ENCODE peak calls at places on chromosomes 4 and X, in seven cellular contexts. One of them, this sample, is unnamed.

GRCh38 chr4:154982187-154983047 is 201.3 kb downstream of the RBM46 start:
- DNase-seq in kidney epithelial cell: peak
- DNase-seq in activated naive CD4-positive, alpha-beta T cell treated with anti-CD3 and anti-CD28 coated beads for 36 hours: peak
- DNase-seq in skeletal muscle cell: peak
- DNase-seq in heart right ventricle: peak
- DNase-seq in H7: peak
- DNase-seq in Kasumi-1: peak
- DNase-seq in this sample: peak

GRCh38 chr4:90030953-90031352 is 96.2 kb upstream of the CCSER1 start:
- DNase-seq in activated naive CD4-positive, alpha-beta T cell treated with anti-CD3 and anti-CD28 coated beads for 36 hours: no peak
- DNase-seq in H7: no peak
- DNase-seq in kidney epithelial cell: no peak
- DNase-seq in Kasumi-1: no peak
- DNase-seq in skeletal muscle cell: no peak
- DNase-seq in heart right ventricle: no peak
- DNase-seq in this sample: peak

GRCh38 chr4:147707892-147708672 is 23.8 kb upstream of the ARHGAP10 start:
- DNase-seq in Kasumi-1: peak
- DNase-seq in kidney epithelial cell: no peak
- DNase-seq in heart right ventricle: peak
- DNase-seq in H7: peak
- DNase-seq in activated naive CD4-positive, alpha-beta T cell treated with anti-CD3 and anti-CD28 coated beads for 36 hours: peak
- DNase-seq in skeletal muscle cell: no peak
- DNase-seq in this sample: peak

GRCh38 chr4:128285085-128286023 is 2.3 kb downstream of the PGRMC2 start:
- DNase-seq in H7: no peak
- DNase-seq in skeletal muscle cell: no peak
- DNase-seq in kidney epithelial cell: no peak
- DNase-seq in activated naive CD4-positive, alpha-beta T cell treated with anti-CD3 and anti-CD28 coated beads for 36 hours: no peak
- DNase-seq in Kasumi-1: no peak
- DNase-seq in heart right ventricle: no peak
- DNase-seq in this sample: no peak

GRCh38 chr4:3805731-3806130 is 39.5 kb downstream of the ADRA2C start:
- DNase-seq in H7: no peak
- DNase-seq in activated naive CD4-positive, alpha-beta T cell treated with anti-CD3 and anti-CD28 coated beads for 36 hours: no peak
- DNase-seq in skeletal muscle cell: no peak
- DNase-seq in heart right ventricle: no peak
- DNase-seq in kidney epithelial cell: no peak
- DNase-seq in Kasumi-1: no peak
- DNase-seq in this sample: no peak

GRCh38 chr4:37157403-37158167 is 87.0 kb upstream of the NWD2 start:
- DNase-seq in heart right ventricle: no peak
- DNase-seq in Kasumi-1: no peak
- DNase-seq in activated naive CD4-positive, alpha-beta T cell treated with anti-CD3 and anti-CD28 coated beads for 36 hours: no peak
- DNase-seq in skeletal muscle cell: no peak
- DNase-seq in kidney epithelial cell: no peak
- DNase-seq in H7: no peak
- DNase-seq in this sample: no peak

GRCh38 chrX:69158166-69159040 is 6.8 kb downstream of the PJA1 start:
- DNase-seq in skeletal muscle cell: no peak
- DNase-seq in Kasumi-1: peak
- DNase-seq in heart right ventricle: peak
- DNase-seq in H7: peak
- DNase-seq in kidney epithelial cell: peak
- DNase-seq in activated naive CD4-positive, alpha-beta T cell treated with anti-CD3 and anti-CD28 coated beads for 36 hours: peak
- DNase-seq in this sample: peak

GRCh38 chrX:99795495-99795894 is 614.6 kb downstream of the PCDH19 start:
- DNase-seq in Kasumi-1: peak
- DNase-seq in activated naive CD4-positive, alpha-beta T cell treated with anti-CD3 and anti-CD28 coated beads for 36 hours: no peak
- DNase-seq in heart right ventricle: no peak
- DNase-seq in H7: no peak
- DNase-seq in kidney epithelial cell: no peak
- DNase-seq in skeletal muscle cell: no peak
- DNase-seq in this sample: no peak

GRCh38 chrX:37926700-37927099 is 79.3 kb upstream of the DYNLT3 start:
- DNase-seq in H7: peak
- DNase-seq in Kasumi-1: peak
- DNase-seq in kidney epithelial cell: no peak
- DNase-seq in activated naive CD4-positive, alpha-beta T cell treated with anti-CD3 and anti-CD28 coated beads for 36 hours: no peak
- DNase-seq in skeletal muscle cell: peak
- DNase-seq in heart right ventricle: no peak
- DNase-seq in this sample: peak

GRCh38 chrX:140249122-140249521 is 255.7 kb downstream of the SOX3 start:
- DNase-seq in H7: no peak
- DNase-seq in Kasumi-1: no peak
- DNase-seq in heart right ventricle: no peak
- DNase-seq in activated naive CD4-positive, alpha-beta T cell treated with anti-CD3 and anti-CD28 coated beads for 36 hours: no peak
- DNase-seq in skeletal muscle cell: no peak
- DNase-seq in kidney epithelial cell: no peak
- DNase-seq in this sample: no peak

GRCh38 chrX:55489315-55490009 is at the start of gene USP51:
- DNase-seq in Kasumi-1: peak
- DNase-seq in H7: peak
- DNase-seq in skeletal muscle cell: no peak
- DNase-seq in kidney epithelial cell: no peak
- DNase-seq in heart right ventricle: peak
- DNase-seq in activated naive CD4-positive, alpha-beta T cell treated with anti-CD3 and anti-CD28 coated beads for 36 hours: peak
- DNase-seq in this sample: peak

GRCh38 chrX:104085477-104085876 is 9.4 kb upstream of the TMSB15C start:
- DNase-seq in activated naive CD4-positive, alpha-beta T cell treated with anti-CD3 and anti-CD28 coated beads for 36 hours: no peak
- DNase-seq in Kasumi-1: no peak
- DNase-seq in kidney epithelial cell: no peak
- DNase-seq in H7: no peak
- DNase-seq in skeletal muscle cell: no peak
- DNase-seq in heart right ventricle: no peak
- DNase-seq in this sample: no peak

GRCh38 chrX:63754141-63754859 is 30.7 kb downstream of the ARHGEF9 start:
- DNase-seq in activated naive CD4-positive, alpha-beta T cell treated with anti-CD3 and anti-CD28 coated beads for 36 hours: peak
- DNase-seq in Kasumi-1: peak
- DNase-seq in kidney epithelial cell: no peak
- DNase-seq in heart right ventricle: no peak
- DNase-seq in skeletal muscle cell: no peak
- DNase-seq in H7: no peak
- DNase-seq in this sample: peak

GRCh38 chr4:120007171-120007894 is 59.3 kb downstream of the MAD2L1 start:
- DNase-seq in Kasumi-1: no peak
- DNase-seq in heart right ventricle: no peak
- DNase-seq in activated naive CD4-positive, alpha-beta T cell treated with anti-CD3 and anti-CD28 coated beads for 36 hours: no peak
- DNase-seq in H7: no peak
- DNase-seq in skeletal muscle cell: peak
- DNase-seq in kidney epithelial cell: no peak
- DNase-seq in this sample: peak

GRCh38 chr4:67576538-67576937 is 18.0 kb downstream of the STAP1 start:
- DNase-seq in kidney epithelial cell: no peak
- DNase-seq in Kasumi-1: no peak
- DNase-seq in H7: no peak
- DNase-seq in activated naive CD4-positive, alpha-beta T cell treated with anti-CD3 and anti-CD28 coated beads for 36 hours: no peak
- DNase-seq in heart right ventricle: no peak
- DNase-seq in skeletal muscle cell: no peak
- DNase-seq in this sample: no peak

GRCh38 chr4:180538384-180539052 is 1704.7 kb upstream of the TENM3 start:
- DNase-seq in H7: no peak
- DNase-seq in skeletal muscle cell: no peak
- DNase-seq in heart right ventricle: no peak
- DNase-seq in activated naive CD4-positive, alpha-beta T cell treated with anti-CD3 and anti-CD28 coated beads for 36 hours: no peak
- DNase-seq in Kasumi-1: no peak
- DNase-seq in kidney epithelial cell: no peak
- DNase-seq in this sample: no peak

GRCh38 chrX:9610774-9611392 is 146.0 kb downstream of the TBL1X start:
- DNase-seq in H7: no peak
- DNase-seq in heart right ventricle: no peak
- DNase-seq in Kasumi-1: no peak
- DNase-seq in activated naive CD4-positive, alpha-beta T cell treated with anti-CD3 and anti-CD28 coated beads for 36 hours: no peak
- DNase-seq in kidney epithelial cell: no peak
- DNase-seq in skeletal muscle cell: no peak
- DNase-seq in this sample: peak

GRCh38 chrX:38172596-38172995 is 48.1 kb downstream of the SRPX start:
- DNase-seq in kidney epithelial cell: no peak
- DNase-seq in Kasumi-1: no peak
- DNase-seq in activated naive CD4-positive, alpha-beta T cell treated with anti-CD3 and anti-CD28 coated beads for 36 hours: no peak
- DNase-seq in H7: no peak
- DNase-seq in heart right ventricle: no peak
- DNase-seq in skeletal muscle cell: no peak
- DNase-seq in this sample: peak

GRCh38 chrX:143664302-143664701 is 28.4 kb upstream of the SLITRK4 start:
- DNase-seq in skeletal muscle cell: no peak
- DNase-seq in activated naive CD4-positive, alpha-beta T cell treated with anti-CD3 and anti-CD28 coated beads for 36 hours: no peak
- DNase-seq in kidney epithelial cell: no peak
- DNase-seq in H7: no peak
- DNase-seq in heart right ventricle: no peak
- DNase-seq in Kasumi-1: peak
- DNase-seq in this sample: peak

GRCh38 chr4:73674451-73674919 is 54.2 kb upstream of the RASSF6 start:
- DNase-seq in skeletal muscle cell: no peak
- DNase-seq in kidney epithelial cell: no peak
- DNase-seq in Kasumi-1: no peak
- DNase-seq in H7: no peak
- DNase-seq in heart right ventricle: no peak
- DNase-seq in activated naive CD4-positive, alpha-beta T cell treated with anti-CD3 and anti-CD28 coated beads for 36 hours: no peak
- DNase-seq in this sample: peak

GRCh38 chr4:1851575-1852415 is 4.2 kb downstream of the LETM1 start:
- DNase-seq in activated naive CD4-positive, alpha-beta T cell treated with anti-CD3 and anti-CD28 coated beads for 36 hours: no peak
- DNase-seq in skeletal muscle cell: no peak
- DNase-seq in heart right ventricle: peak
- DNase-seq in H7: peak
- DNase-seq in kidney epithelial cell: no peak
- DNase-seq in Kasumi-1: no peak
- DNase-seq in this sample: peak

GRCh38 chr4:25810815-25811690 is 51.7 kb downstream of the SEL1L3 start:
- DNase-seq in heart right ventricle: no peak
- DNase-seq in activated naive CD4-positive, alpha-beta T cell treated with anti-CD3 and anti-CD28 coated beads for 36 hours: no peak
- DNase-seq in Kasumi-1: no peak
- DNase-seq in H7: no peak
- DNase-seq in kidney epithelial cell: no peak
- DNase-seq in skeletal muscle cell: no peak
- DNase-seq in this sample: peak

GRCh38 chrX:40734956-40735317 is 405 bp downstream of the MED14 start:
- DNase-seq in activated naive CD4-positive, alpha-beta T cell treated with anti-CD3 and anti-CD28 coated beads for 36 hours: peak
- DNase-seq in H7: no peak
- DNase-seq in Kasumi-1: peak
- DNase-seq in skeletal muscle cell: no peak
- DNase-seq in heart right ventricle: peak
- DNase-seq in kidney epithelial cell: no peak
- DNase-seq in this sample: peak

GRCh38 chr4:112145820-112146813 is 863 bp downstream of the FAM241A start:
- DNase-seq in kidney epithelial cell: no peak
- DNase-seq in skeletal muscle cell: no peak
- DNase-seq in Kasumi-1: peak
- DNase-seq in H7: no peak
- DNase-seq in activated naive CD4-positive, alpha-beta T cell treated with anti-CD3 and anti-CD28 coated beads for 36 hours: peak
- DNase-seq in heart right ventricle: peak
- DNase-seq in this sample: peak

GRCh38 chr4:148444296-148445070 is 2.3 kb upstream of the NR3C2 start:
- DNase-seq in skeletal muscle cell: no peak
- DNase-seq in H7: peak
- DNase-seq in activated naive CD4-positive, alpha-beta T cell treated with anti-CD3 and anti-CD28 coated beads for 36 hours: peak
- DNase-seq in kidney epithelial cell: no peak
- DNase-seq in Kasumi-1: peak
- DNase-seq in heart right ventricle: peak
- DNase-seq in this sample: no peak

GRCh38 chr4:65383589-65384305 is 286.5 kb downstream of the EPHA5 start:
- DNase-seq in H7: no peak
- DNase-seq in kidney epithelial cell: no peak
- DNase-seq in heart right ventricle: no peak
- DNase-seq in Kasumi-1: no peak
- DNase-seq in skeletal muscle cell: no peak
- DNase-seq in activated naive CD4-positive, alpha-beta T cell treated with anti-CD3 and anti-CD28 coated beads for 36 hours: no peak
- DNase-seq in this sample: peak

GRCh38 chrX:151711787-151712186 is 4.0 kb upstream of the FATE1 start:
- DNase-seq in Kasumi-1: no peak
- DNase-seq in heart right ventricle: peak
- DNase-seq in kidney epithelial cell: no peak
- DNase-seq in skeletal muscle cell: no peak
- DNase-seq in H7: no peak
- DNase-seq in activated naive CD4-positive, alpha-beta T cell treated with anti-CD3 and anti-CD28 coated beads for 36 hours: no peak
- DNase-seq in this sample: no peak

GRCh38 chr4:40562681-40563080 is 67.0 kb downstream of the RBM47 start:
- DNase-seq in skeletal muscle cell: no peak
- DNase-seq in H7: no peak
- DNase-seq in heart right ventricle: no peak
- DNase-seq in activated naive CD4-positive, alpha-beta T cell treated with anti-CD3 and anti-CD28 coated beads for 36 hours: no peak
- DNase-seq in kidney epithelial cell: no peak
- DNase-seq in Kasumi-1: no peak
- DNase-seq in this sample: peak

GRCh38 chr4:38612996-38613395 is 51.0 kb upstream of the KLF3 start:
- DNase-seq in kidney epithelial cell: no peak
- DNase-seq in Kasumi-1: no peak
- DNase-seq in H7: no peak
- DNase-seq in heart right ventricle: no peak
- DNase-seq in skeletal muscle cell: no peak
- DNase-seq in activated naive CD4-positive, alpha-beta T cell treated with anti-CD3 and anti-CD28 coated beads for 36 hours: no peak
- DNase-seq in this sample: no peak

GRCh38 chr4:81631958-81632439 is 160.3 kb upstream of the RASGEF1B start:
- DNase-seq in kidney epithelial cell: peak
- DNase-seq in heart right ventricle: no peak
- DNase-seq in Kasumi-1: no peak
- DNase-seq in skeletal muscle cell: peak
- DNase-seq in H7: no peak
- DNase-seq in activated naive CD4-positive, alpha-beta T cell treated with anti-CD3 and anti-CD28 coated beads for 36 hours: no peak
- DNase-seq in this sample: peak

GRCh38 chr4:108738307-108738706 is 24.5 kb downstream of the ETNPPL start:
- DNase-seq in activated naive CD4-positive, alpha-beta T cell treated with anti-CD3 and anti-CD28 coated beads for 36 hours: no peak
- DNase-seq in heart right ventricle: no peak
- DNase-seq in skeletal muscle cell: peak
- DNase-seq in Kasumi-1: no peak
- DNase-seq in kidney epithelial cell: no peak
- DNase-seq in H7: no peak
- DNase-seq in this sample: peak

GRCh38 chrX:101759000-101759399 is 99.3 kb upstream of the ARMCX2 start:
- DNase-seq in activated naive CD4-positive, alpha-beta T cell treated with anti-CD3 and anti-CD28 coated beads for 36 hours: peak
- DNase-seq in H7: peak
- DNase-seq in heart right ventricle: peak
- DNase-seq in kidney epithelial cell: no peak
- DNase-seq in Kasumi-1: peak
- DNase-seq in skeletal muscle cell: no peak
- DNase-seq in this sample: peak

GRCh38 chrX:119272882-119273806 is 37.1 kb downstream of the PGRMC1 start:
- DNase-seq in kidney epithelial cell: peak
- DNase-seq in activated naive CD4-positive, alpha-beta T cell treated with anti-CD3 and anti-CD28 coated beads for 36 hours: peak
- DNase-seq in H7: peak
- DNase-seq in heart right ventricle: peak
- DNase-seq in skeletal muscle cell: no peak
- DNase-seq in Kasumi-1: no peak
- DNase-seq in this sample: no peak

GRCh38 chrX:630007-630921 is at the start of gene SHOX:
- DNase-seq in skeletal muscle cell: no peak
- DNase-seq in kidney epithelial cell: no peak
- DNase-seq in Kasumi-1: no peak
- DNase-seq in heart right ventricle: no peak
- DNase-seq in activated naive CD4-positive, alpha-beta T cell treated with anti-CD3 and anti-CD28 coated beads for 36 hours: no peak
- DNase-seq in H7: peak
- DNase-seq in this sample: no peak

GRCh38 chrX:74422576-74423288 is 1.4 kb downstream of the SLC16A2 start:
- DNase-seq in activated naive CD4-positive, alpha-beta T cell treated with anti-CD3 and anti-CD28 coated beads for 36 hours: peak
- DNase-seq in kidney epithelial cell: no peak
- DNase-seq in skeletal muscle cell: no peak
- DNase-seq in H7: peak
- DNase-seq in heart right ventricle: peak
- DNase-seq in Kasumi-1: peak
- DNase-seq in this sample: peak

GRCh38 chr4:37892641-37893040 is 1.8 kb downstream of the TBC1D1 start:
- DNase-seq in kidney epithelial cell: no peak
- DNase-seq in H7: no peak
- DNase-seq in Kasumi-1: peak
- DNase-seq in skeletal muscle cell: no peak
- DNase-seq in activated naive CD4-positive, alpha-beta T cell treated with anti-CD3 and anti-CD28 coated beads for 36 hours: peak
- DNase-seq in heart right ventricle: no peak
- DNase-seq in this sample: no peak

GRCh38 chr4:7411896-7412585 is 22.7 kb downstream of the PSAPL1 start:
- DNase-seq in kidney epithelial cell: no peak
- DNase-seq in heart right ventricle: no peak
- DNase-seq in Kasumi-1: no peak
- DNase-seq in H7: peak
- DNase-seq in skeletal muscle cell: no peak
- DNase-seq in activated naive CD4-positive, alpha-beta T cell treated with anti-CD3 and anti-CD28 coated beads for 36 hours: no peak
- DNase-seq in this sample: no peak

GRCh38 chr4:139085141-139085540 is 69.6 kb downstream of the NOCT start:
- DNase-seq in kidney epithelial cell: no peak
- DNase-seq in skeletal muscle cell: no peak
- DNase-seq in heart right ventricle: no peak
- DNase-seq in H7: no peak
- DNase-seq in activated naive CD4-positive, alpha-beta T cell treated with anti-CD3 and anti-CD28 coated beads for 36 hours: no peak
- DNase-seq in Kasumi-1: peak
- DNase-seq in this sample: peak

This sample was measured in M059J.